ENCODE peak calls at places on chromosomes 3 and 15, in seven cellular contexts. C is ovary, A is NCI-H460, E is neural crest cell, S is amygdala, B is SHP77, L is SW480. P is an unnamed sample.

GRCh38 chr3:71926242-71926560 is 141.3 kb upstream of the PROK2 start:
- DNase-seq in L (peak), B (peak), A (no peak), E (no peak), S (no peak), C (no peak), P (no peak)

GRCh38 chr3:115691964-115692363 is 68.7 kb downstream of the GAP43 start:
- DNase-seq in S (no peak), C (no peak), A (no peak), E (no peak), L (no peak), B (no peak), P (no peak)

GRCh38 chr3:123952844-123953520 is 8.0 kb downstream of the CCDC14 start:
- DNase-seq in E (no peak), A (no peak), C (no peak), S (no peak), L (no peak), B (no peak), P (no peak)

GRCh38 chr15:60594071-60594470 is 115.1 kb upstream of the ICE2 start:
- DNase-seq in B (no peak), C (no peak), L (no peak), S (no peak), A (no peak), E (no peak), P (no peak)

GRCh38 chr15:36831125-36831914 is 251.9 kb downstream of the CDIN1 start:
- DNase-seq in S (no peak), B (no peak), L (no peak), E (no peak), A (no peak), C (no peak), P (no peak)

GRCh38 chr3:5663604-5664003 is 476.1 kb downstream of the EDEM1 start:
- DNase-seq in S (no peak), A (no peak), L (no peak), C (no peak), B (no peak), E (no peak), P (no peak)

GRCh38 chr3:101248786-101249185 is 71.6 kb downstream of the IMPG2 start:
- DNase-seq in C (no peak), E (peak), A (no peak), L (no peak), B (no peak), S (no peak), P (no peak)

GRCh38 chr15:78035319-78035718 is 42.2 kb downstream of the TBC1D2B start:
- DNase-seq in S (no peak), C (no peak), L (no peak), B (no peak), E (no peak), A (no peak), P (peak)

GRCh38 chr3:53257465-53257864 is 1.6 kb upstream of the TKT start:
- DNase-seq in C (no peak), E (no peak), B (no peak), L (no peak), S (no peak), A (no peak), P (peak)